ENCODE peak calls at places on chromosomes 16 and 17, in eight cellular contexts. J is endothelial cell of umbilical vein, O is HCT116, P is GM12878, R is K562, Q is A549, T is SK-N-SH, N is H1. A is an unnamed sample.

GRCh38 chr16:66278604-66279262 is 87.8 kb upstream of the CDH5 start:
- DNase-seq in P (no peak), R (no peak), O (no peak), N (peak; percentile 42), T (no peak), Q (no peak), J (no peak), A (no peak)

GRCh38 chr16:55655709-55656694 is at the start of gene SLC6A2:
- DNase-seq in O (no peak), P (no peak), R (no peak), J (no peak), N (peak; percentile 80), T (peak; percentile 95), Q (no peak), A (no peak)

GRCh38 chr17:77438241-77439204 is 297.8 kb downstream of the SEC14L1 start:
- DNase-seq in T (no peak), R (no peak), N (no peak), Q (no peak), O (no peak), P (no peak), J (no peak), A (peak; percentile 47)

GRCh38 chr16:66515543-66516171 is 34.3 kb downstream of the TK2 start:
- DNase-seq in P (no peak), Q (peak; percentile 44), J (peak; percentile 66), N (peak; percentile 60), T (no peak), R (peak; percentile 37), O (no peak), A (peak; percentile 66)

GRCh38 chr17:42246515-42246914 is 29.7 kb downstream of the STAT5B start:
- DNase-seq in O (no peak), P (no peak), J (no peak), T (no peak), Q (no peak), R (no peak), N (no peak), A (peak; percentile 32)

GRCh38 chr16:62079236-62079635 is 43.0 kb upstream of the CDH8 start:
- DNase-seq in T (no peak), O (no peak), P (no peak), Q (no peak), R (no peak), J (no peak), N (no peak), A (no peak)

GRCh38 chr17:8275421-8276290 is 12.8 kb upstream of the RANGRF start:
- DNase-seq in J (no peak), R (no peak), Q (no peak), T (no peak), N (no peak), P (no peak), O (no peak), A (no peak)

GRCh38 chr17:66344473-66344872 is 42.1 kb downstream of the PRKCA start:
- DNase-seq in O (no peak), R (no peak), J (no peak), P (no peak), N (no peak), T (no peak), Q (no peak), A (no peak)

GRCh38 chr16:85612191-85612800 is 826 bp upstream of the GSE1 start:
- DNase-seq in N (peak; percentile 75), R (peak; percentile 87), J (no peak), T (peak; percentile 81), Q (peak; percentile 97), P (no peak), O (peak; percentile 94), A (peak; percentile 72)

GRCh38 chr17:74369221-74369620 is 1.9 kb downstream of the GPR142 start:
- DNase-seq in O (no peak), T (no peak), N (no peak), R (no peak), J (no peak), Q (no peak), P (no peak), A (peak; percentile 69)

GRCh38 chr17:30366536-30366935 is 12.2 kb upstream of the CPD start:
- DNase-seq in P (no peak), J (no peak), R (no peak), T (no peak), O (no peak), N (no peak), Q (no peak), A (no peak)

GRCh38 chr16:84764970-84765369 is 54.8 kb upstream of the CRISPLD2 start:
- DNase-seq in N (no peak), J (no peak), O (no peak), Q (no peak), P (no peak), R (no peak), T (no peak), A (no peak)

GRCh38 chr17:44121997-44122824 is 1.2 kb downstream of the HDAC5 start:
- DNase-seq in N (no peak), R (no peak), J (no peak), T (no peak), Q (no peak), P (no peak), O (no peak), A (peak; percentile 36)

GRCh38 chr17:51103451-51103850 is 17.2 kb downstream of the SPAG9 start:
- DNase-seq in T (no peak), Q (no peak), J (no peak), P (no peak), N (no peak), R (no peak), O (no peak), A (no peak)

GRCh38 chr17:74307984-74308773 is 17.8 kb upstream of the KIF19 start:
- DNase-seq in J (peak; percentile 51), Q (no peak), P (no peak), O (no peak), R (peak; percentile 65), N (no peak), T (no peak), A (no peak)

DNA sequence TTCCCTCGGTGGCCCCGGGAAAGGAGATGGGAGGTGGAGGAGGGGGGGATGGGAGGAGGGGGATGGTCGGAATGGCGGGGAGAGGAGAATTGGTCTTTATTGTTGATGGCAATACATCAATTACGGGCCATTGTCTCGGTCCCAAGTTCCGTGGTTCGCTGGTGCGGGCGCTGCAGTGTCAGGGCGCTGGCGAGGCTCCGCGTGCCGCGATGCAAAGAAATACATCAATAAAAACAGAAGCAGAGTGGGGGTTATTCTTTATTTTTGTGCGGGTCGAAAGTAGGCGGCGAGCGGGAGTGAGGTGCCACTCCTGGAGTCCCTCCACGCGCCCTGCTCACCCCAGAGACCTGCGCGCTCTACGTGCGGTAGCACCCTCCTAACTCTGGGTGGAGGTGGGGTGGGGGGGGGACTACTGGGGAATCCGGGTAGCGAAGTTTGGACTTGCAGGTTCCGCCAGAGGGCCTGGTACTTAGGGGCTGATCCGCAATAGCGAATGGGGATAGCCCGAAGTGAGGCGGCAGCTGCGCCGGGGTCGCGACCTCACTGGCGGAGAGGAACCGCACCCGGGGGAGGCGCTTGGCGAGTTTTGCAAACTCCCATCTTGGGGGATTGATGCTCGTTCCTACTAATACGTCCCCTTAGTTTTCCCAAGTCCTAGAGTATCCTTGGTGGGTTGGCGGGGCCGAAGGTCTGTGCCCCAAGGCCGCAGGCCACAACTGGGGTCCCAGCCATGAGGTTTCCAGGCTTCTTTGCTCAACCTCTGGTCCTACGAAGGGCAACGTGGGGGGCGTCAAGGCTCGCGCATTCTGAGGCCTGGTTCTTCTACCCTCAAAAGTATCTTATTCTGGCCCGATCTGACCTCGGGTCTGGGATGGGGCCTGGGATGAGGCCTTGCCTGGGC is 3.5 kb upstream of the SALL1 start:
- DNase-seq in T (peak; percentile 33), J (no peak), Q (no peak), O (no peak), N (peak; percentile 82), P (no peak), R (no peak), A (no peak)
- H3K4me3 ChIP-seq in T (no peak overlapping the region), J (no peak overlapping the region), Q (no peak overlapping the region), O (no peak overlapping the region), N (peak overlapping the region; percentile 92), P (no peak overlapping the region), R (no peak overlapping the region), A (no peak overlapping the region)

GRCh38 chr17:2924211-2924610 is 128.0 kb downstream of the RAP1GAP2 start:
- DNase-seq in T (peak; percentile 72), N (no peak), J (no peak), P (no peak), R (no peak), Q (no peak), O (no peak), A (no peak)
- TF ChIP-seq MAX in T (no peak), N (peak; percentile 37), J (no peak), P (no peak), R (no peak), Q (no peak), O (no peak), A (no peak)

DNA sequence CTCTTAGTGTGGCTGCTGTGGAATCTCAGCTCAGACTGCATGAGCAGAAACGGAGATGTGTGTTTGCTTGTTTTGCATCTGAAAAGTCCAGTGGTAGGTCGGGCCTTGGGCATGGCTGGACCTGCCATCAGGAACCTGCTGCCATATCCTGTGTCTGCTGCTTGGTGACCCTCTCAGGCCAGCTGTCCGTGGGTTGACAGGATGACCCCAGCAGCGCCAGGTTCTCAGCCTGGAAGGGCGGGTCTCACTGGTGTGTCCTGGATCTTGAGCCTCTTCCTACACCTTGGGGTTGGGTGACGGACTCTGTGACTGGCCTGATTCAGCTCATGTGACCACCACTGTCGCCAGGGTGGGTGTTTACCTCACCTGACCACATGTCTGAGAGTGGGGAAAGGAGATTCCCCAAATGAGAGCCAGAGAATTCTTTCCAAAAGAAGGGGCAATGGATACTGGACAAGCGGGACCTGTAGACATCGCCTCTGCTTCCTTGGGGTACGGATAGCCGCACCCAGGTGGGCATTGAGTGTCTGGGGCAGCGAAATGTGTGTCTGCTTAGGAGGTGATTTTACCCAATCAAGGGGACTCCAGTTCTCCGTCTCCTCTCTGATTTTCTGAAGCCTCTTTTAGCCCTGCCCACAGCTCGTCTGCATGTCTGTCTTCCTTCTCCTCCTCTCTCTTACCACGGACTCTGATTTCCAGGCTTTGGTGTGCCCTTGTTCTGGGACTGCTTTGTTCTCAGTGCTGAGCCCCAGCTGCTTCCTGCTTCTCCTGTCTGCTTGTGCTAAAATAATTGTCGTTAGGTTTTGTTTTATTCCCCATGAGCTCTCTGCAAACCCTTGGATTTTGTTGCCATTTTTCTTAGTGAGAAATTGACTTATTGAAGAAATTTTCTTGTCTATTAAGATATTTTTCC is 399.7 kb downstream of the CPPED1 start:
- DNase-seq in N (no peak), P (no peak), T (no peak), J (peak; percentile 83), O (no peak), R (no peak), Q (no peak), A (no peak)
- H3K4me3 ChIP-seq in N (no peak overlapping the region), P (no peak overlapping the region), T (no peak overlapping the region), J (no peak overlapping the region), O (no peak overlapping the region), R (no peak overlapping the region), Q (no peak overlapping the region), A (no peak overlapping the region)

DNA sequence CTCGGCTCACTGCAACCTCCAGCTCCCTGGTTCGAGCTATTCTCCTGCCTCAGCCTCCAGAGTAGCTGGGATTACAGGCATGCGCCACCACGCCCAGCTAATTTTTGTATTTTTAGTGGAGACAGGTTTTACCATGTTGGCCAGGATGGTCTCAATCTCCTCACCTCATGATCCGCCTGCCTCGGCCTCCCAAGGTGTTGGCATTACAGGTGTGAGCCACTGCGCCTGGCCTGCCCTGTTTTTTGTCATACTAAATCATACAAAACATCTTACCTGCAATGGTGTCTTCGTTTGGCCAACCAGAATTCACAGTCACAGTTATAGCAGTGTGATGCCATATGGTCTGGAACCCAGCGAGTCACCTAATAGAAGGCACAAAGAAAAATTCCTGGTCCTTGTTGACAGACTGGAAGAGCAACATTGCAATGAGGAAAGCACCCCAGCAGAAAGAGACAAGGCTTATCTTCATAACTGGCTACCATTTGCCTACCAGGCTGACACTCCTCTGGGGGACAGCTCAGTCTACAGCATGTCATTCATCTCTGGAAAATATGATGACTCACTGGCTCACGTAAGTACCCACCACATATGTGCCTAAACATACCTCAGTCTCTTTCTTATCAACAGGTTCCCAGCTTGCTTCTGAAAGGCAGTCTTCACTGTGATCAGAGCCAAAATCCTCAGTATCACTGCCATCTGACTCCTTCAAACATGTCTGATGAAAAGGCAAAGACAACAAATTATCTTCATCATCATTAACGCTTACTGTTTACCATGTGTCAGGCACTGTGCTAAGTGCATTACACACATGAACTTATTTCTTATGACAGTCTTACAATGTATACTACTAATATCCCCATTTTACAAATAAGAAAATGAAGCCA is 4.3 kb upstream of the HSF5 start:
- DNase-seq in N (peak; percentile 6), O (no peak), P (no peak), Q (no peak), T (no peak), J (no peak), R (peak; percentile 85), A (no peak)
- TF ChIP-seq MAX in N (no peak), O (no peak), P (no peak), Q (no peak), T (no peak), J (no peak), R (no peak), A (no peak)

A was measured in NB4.